ENCODE peak calls at places on chromosomes 4 and X, in nine cellular contexts. M, I, F, B, E, C, O, U and V are unnamed samples.

GRCh38 chr4:47031713-47032404 is 492 bp downstream of the GABRB1 start:
- DNase-seq in B (no peak), C (peak), F (no peak), U (no peak), I (no peak), O (no peak), M (peak), E (no peak), V (no peak)

GRCh38 chr4:13537832-13538177 is 6.5 kb downstream of the NKX3-2 start:
- DNase-seq in M (no peak), F (no peak), I (no peak), C (no peak), U (no peak), B (no peak), E (no peak), O (no peak), V (no peak)

GRCh38 chrX:153684447-153685178 is 3.1 kb upstream of the SLC6A8 start:
- DNase-seq in C (no peak), E (peak), O (no peak), F (no peak), I (no peak), B (no peak), M (no peak), U (no peak), V (peak)

GRCh38 chr4:56466910-56467283 is 520 bp upstream of the SRP72 start:
- DNase-seq in U (no peak), I (peak), M (no peak), E (no peak), O (no peak), B (no peak), F (no peak), C (no peak), V (no peak)

GRCh38 chrX:136028383-136028984 is 43.2 kb downstream of the SLC9A6 start:
- DNase-seq in B (peak), F (no peak), I (peak), E (no peak), U (peak), C (no peak), M (no peak), O (no peak), V (no peak)

GRCh38 chrX:140475025-140475424 is 29.8 kb downstream of the SOX3 start:
- DNase-seq in M (no peak), F (no peak), I (no peak), O (no peak), E (no peak), B (no peak), C (no peak), U (no peak), V (no peak)

GRCh38 chr4:182645511-182645910 is 271.7 kb downstream of the DCTD start:
- DNase-seq in I (no peak), O (no peak), M (no peak), E (no peak), F (no peak), B (no peak), C (no peak), U (no peak), V (no peak)

GRCh38 chr4:20256381-20256881 is 4.7 kb downstream of the SLIT2 start:
- DNase-seq in U (no peak), E (no peak), M (no peak), O (no peak), F (no peak), B (peak), C (no peak), I (no peak), V (no peak)

GRCh38 chr4:89266128-89266527 is 41.5 kb downstream of the GPRIN3 start:
- DNase-seq in C (no peak), M (no peak), F (no peak), B (no peak), U (no peak), O (no peak), I (no peak), E (no peak), V (no peak)

GRCh38 chr4:54433686-54434085 is 204.6 kb downstream of the PDGFRA start:
- DNase-seq in E (no peak), I (no peak), C (no peak), U (peak), F (no peak), B (peak), O (no peak), M (peak), V (no peak)

GRCh38 chrX:111328858-111329257 is 58.6 kb upstream of the CAPN6 start:
- DNase-seq in O (no peak), F (no peak), E (no peak), B (no peak), U (no peak), M (no peak), C (no peak), I (no peak), V (no peak)

GRCh38 chrX:9308426-9308825 is 156.4 kb upstream of the TBL1X start:
- DNase-seq in U (no peak), O (no peak), M (no peak), B (no peak), C (no peak), F (no peak), I (no peak), E (no peak), V (no peak)

GRCh38 chrX:80578518-80579105 is 158.4 kb downstream of the TENT5D start:
- DNase-seq in U (peak), O (no peak), E (no peak), I (no peak), B (peak), C (no peak), F (no peak), M (no peak), V (no peak)

GRCh38 chrX:52425710-52426245 is 57.0 kb downstream of the XAGE2 start:
- DNase-seq in F (no peak), U (no peak), C (no peak), I (no peak), M (no peak), O (no peak), B (peak), E (no peak), V (no peak)

GRCh38 chr4:19262467-19262866 is 989.2 kb upstream of the SLIT2 start:
- DNase-seq in U (no peak), E (no peak), O (no peak), C (no peak), B (peak), M (no peak), I (no peak), F (no peak), V (no peak)

GRCh38 chr4:7103599-7104365 is 35.9 kb upstream of the GRPEL1 start:
- DNase-seq in U (peak), M (peak), B (no peak), C (peak), E (peak), I (peak), O (no peak), F (no peak), V (peak)

GRCh38 chrX:46912673-46913491 is 661 bp downstream of the JADE3 start:
- DNase-seq in U (peak), I (peak), O (no peak), F (no peak), C (peak), B (peak), M (peak), E (peak), V (peak)

GRCh38 chr4:116733368-116733767 is 352.0 kb downstream of the TRAM1L1 start:
- DNase-seq in I (no peak), U (no peak), O (no peak), M (no peak), C (no peak), B (no peak), E (no peak), F (no peak), V (no peak)

GRCh38 chr4:42953316-42953715 is 60.8 kb downstream of the GRXCR1 start:
- DNase-seq in M (no peak), F (no peak), E (no peak), O (no peak), I (no peak), C (no peak), B (no peak), U (no peak), V (no peak)

GRCh38 chr4:69546121-69546520 is 50.4 kb upstream of the UGT2B4 start:
- DNase-seq in I (no peak), B (peak), O (no peak), F (no peak), U (no peak), M (no peak), C (no peak), E (no peak), V (no peak)

GRCh38 chr4:159593651-159594050 is 490.8 kb downstream of the RAPGEF2 start:
- DNase-seq in M (no peak), C (no peak), B (no peak), O (no peak), E (no peak), I (no peak), U (no peak), F (no peak), V (no peak)

GRCh38 chr4:17163156-17163555 is 264.7 kb upstream of the LDB2 start:
- DNase-seq in F (no peak), C (no peak), U (no peak), E (no peak), M (no peak), O (no peak), I (no peak), B (no peak), V (no peak)

GRCh38 chr4:8391972-8392371 is 48.6 kb downstream of the ACOX3 start:
- DNase-seq in O (no peak), F (no peak), M (no peak), B (peak), U (no peak), I (no peak), C (no peak), E (no peak), V (peak)

GRCh38 chrX:78979789-78980464 is 34.7 kb downstream of the P2RY10 start:
- DNase-seq in F (no peak), O (no peak), U (no peak), M (no peak), C (no peak), E (no peak), I (no peak), B (no peak), V (no peak)

GRCh38 chr4:122156819-122157218 is 4.7 kb downstream of the BLTP1 start:
- DNase-seq in O (no peak), I (no peak), U (no peak), C (no peak), E (no peak), B (peak), F (no peak), M (no peak), V (no peak)

GRCh38 chr4:176001171-176002006 is 64.3 kb upstream of the WDR17 start:
- DNase-seq in O (no peak), M (peak), B (peak), F (no peak), I (no peak), E (peak), U (peak), C (peak), V (peak)

GRCh38 chr4:3293410-3294391 is 880 bp downstream of the RGS12 start:
- DNase-seq in F (no peak), M (no peak), B (no peak), O (no peak), I (no peak), E (peak), U (no peak), C (no peak), V (no peak)

GRCh38 chr4:117357422-117357821 is 272.0 kb upstream of the TRAM1L1 start:
- DNase-seq in M (no peak), E (no peak), O (no peak), I (no peak), B (no peak), U (no peak), F (no peak), C (no peak), V (no peak)

GRCh38 chrX:35499071-35499862 is 298.9 kb upstream of the MAGEB16 start:
- DNase-seq in I (no peak), F (no peak), O (no peak), U (no peak), M (no peak), C (no peak), E (no peak), B (no peak), V (no peak)

GRCh38 chr4:78938868-78939666 is at the start of gene PAQR3:
- DNase-seq in U (peak), O (peak), F (peak), B (peak), E (peak), M (peak), C (peak), I (peak), V (peak)

GRCh38 chrX:78595901-78596502 is 63.1 kb downstream of the RTL3 start:
- DNase-seq in F (no peak), E (no peak), O (no peak), M (peak), C (peak), I (no peak), U (peak), B (peak), V (no peak)

GRCh38 chr4:55980725-55981124 is 32.0 kb downstream of the CEP135 start:
- DNase-seq in I (no peak), M (no peak), B (peak), F (no peak), C (no peak), U (no peak), E (no peak), O (no peak), V (no peak)

GRCh38 chr4:36277533-36277932 is 3.9 kb upstream of the DTHD1 start:
- DNase-seq in C (no peak), B (no peak), U (no peak), I (no peak), F (no peak), E (no peak), O (no peak), M (no peak), V (no peak)

GRCh38 chr4:75432683-75433082 is 81.5 kb downstream of the RCHY1 start:
- DNase-seq in F (no peak), O (no peak), M (no peak), B (peak), C (no peak), E (no peak), I (no peak), U (peak), V (peak)

GRCh38 chr4:113834302-113834701 is 72.8 kb upstream of the CAMK2D start:
- DNase-seq in E (no peak), M (no peak), C (no peak), B (no peak), O (no peak), F (no peak), U (no peak), I (no peak), V (no peak)

GRCh38 chr4:71198958-71199357 is 139.9 kb upstream of the SLC4A4 start:
- DNase-seq in C (no peak), M (no peak), B (no peak), E (no peak), U (no peak), F (no peak), I (no peak), O (no peak), V (no peak)

GRCh38 chrX:26848511-26848910 is 614.6 kb downstream of the PPP4R3C start:
- DNase-seq in M (no peak), O (no peak), I (no peak), B (peak), F (no peak), E (no peak), U (no peak), C (no peak), V (no peak)

GRCh38 chr4:7324651-7325121 is 110.0 kb downstream of the PSAPL1 start:
- DNase-seq in O (peak), B (no peak), F (no peak), U (no peak), E (no peak), M (no peak), I (no peak), C (peak), V (no peak)

GRCh38 chrX:38868941-38869378 is 67.7 kb downstream of the MID1IP1 start:
- DNase-seq in U (no peak), F (no peak), O (no peak), M (no peak), E (no peak), B (peak), C (no peak), I (no peak), V (no peak)